ENCODE peak calls at places on chromosomes 2 and 18, in nine cellular contexts. One of them, this sample, is unnamed.

GRCh38 chr2:174787485-174788205 is 23.4 kb upstream of the CHRNA1 start:
- DNase-seq in GM10248: no peak
- DNase-seq in AG10803: peak
- DNase-seq in keratinocyte: no peak
- DNase-seq in GM20000: no peak
- DNase-seq in stomach: no peak
- DNase-seq in H9: peak
- DNase-seq in Calu3: no peak
- DNase-seq in body of pancreas: no peak
- DNase-seq in this sample: no peak

GRCh38 chr2:202009019-202009481 is 24.6 kb upstream of the FZD7 start:
- DNase-seq in GM20000: no peak
- DNase-seq in body of pancreas: no peak
- DNase-seq in stomach: no peak
- DNase-seq in GM10248: no peak
- DNase-seq in Calu3: no peak
- DNase-seq in AG10803: peak
- DNase-seq in H9: no peak
- DNase-seq in keratinocyte: no peak
- DNase-seq in this sample: no peak

GRCh38 chr2:39990335-39990734 is 211.3 kb upstream of the THUMPD2 start:
- DNase-seq in stomach: no peak
- DNase-seq in GM20000: no peak
- DNase-seq in AG10803: peak
- DNase-seq in keratinocyte: no peak
- DNase-seq in body of pancreas: no peak
- DNase-seq in Calu3: no peak
- DNase-seq in H9: no peak
- DNase-seq in GM10248: no peak
- DNase-seq in this sample: no peak

GRCh38 chr18:62556397-62556796 is 33.6 kb downstream of the ZCCHC2 start:
- DNase-seq in GM20000: no peak
- DNase-seq in keratinocyte: no peak
- DNase-seq in stomach: no peak
- DNase-seq in AG10803: no peak
- DNase-seq in body of pancreas: no peak
- DNase-seq in GM10248: no peak
- DNase-seq in H9: no peak
- DNase-seq in Calu3: no peak
- DNase-seq in this sample: no peak

GRCh38 chr2:207205173-207205957 is 39.6 kb upstream of the KLF7 start:
- DNase-seq in GM10248: no peak
- DNase-seq in GM20000: no peak
- DNase-seq in Calu3: no peak
- DNase-seq in body of pancreas: no peak
- DNase-seq in keratinocyte: no peak
- DNase-seq in AG10803: no peak
- DNase-seq in stomach: no peak
- DNase-seq in H9: no peak
- DNase-seq in this sample: no peak

GRCh38 chr2:54555318-54555837 is 99.3 kb downstream of the SPTBN1 start:
- DNase-seq in Calu3: peak
- DNase-seq in GM10248: no peak
- DNase-seq in keratinocyte: no peak
- DNase-seq in GM20000: no peak
- DNase-seq in body of pancreas: no peak
- DNase-seq in H9: no peak
- DNase-seq in AG10803: no peak
- DNase-seq in stomach: no peak
- DNase-seq in this sample: no peak

GRCh38 chr2:8027387-8027786 is 654.5 kb upstream of the ID2 start:
- DNase-seq in body of pancreas: no peak
- DNase-seq in stomach: no peak
- DNase-seq in GM20000: no peak
- DNase-seq in Calu3: no peak
- DNase-seq in GM10248: no peak
- DNase-seq in keratinocyte: no peak
- DNase-seq in H9: no peak
- DNase-seq in AG10803: no peak
- DNase-seq in this sample: no peak

GRCh38 chr18:41940506-41941215 is 14.4 kb upstream of the PIK3C3 start:
- DNase-seq in GM10248: no peak
- DNase-seq in keratinocyte: no peak
- DNase-seq in GM20000: no peak
- DNase-seq in stomach: no peak
- DNase-seq in body of pancreas: no peak
- DNase-seq in Calu3: peak
- DNase-seq in H9: peak
- DNase-seq in AG10803: peak
- DNase-seq in this sample: no peak

GRCh38 chr2:172551266-172551665 is 4.6 kb upstream of the PDK1 start:
- DNase-seq in H9: no peak
- DNase-seq in stomach: no peak
- DNase-seq in GM10248: no peak
- DNase-seq in keratinocyte: no peak
- DNase-seq in body of pancreas: no peak
- DNase-seq in GM20000: no peak
- DNase-seq in Calu3: no peak
- DNase-seq in AG10803: no peak
- DNase-seq in this sample: no peak

GRCh38 chr2:64750001-64750816 is 96.5 kb upstream of the SERTAD2 start:
- DNase-seq in keratinocyte: no peak
- DNase-seq in Calu3: peak
- DNase-seq in stomach: peak
- DNase-seq in body of pancreas: peak
- DNase-seq in GM10248: no peak
- DNase-seq in AG10803: peak
- DNase-seq in GM20000: no peak
- DNase-seq in H9: peak
- DNase-seq in this sample: peak

GRCh38 chr2:20471148-20471547 is 24.3 kb downstream of the RHOB start:
- DNase-seq in GM20000: no peak
- DNase-seq in keratinocyte: no peak
- DNase-seq in H9: no peak
- DNase-seq in Calu3: no peak
- DNase-seq in stomach: no peak
- DNase-seq in body of pancreas: no peak
- DNase-seq in AG10803: no peak
- DNase-seq in GM10248: no peak
- DNase-seq in this sample: no peak

GRCh38 chr18:68233043-68233442 is 481.9 kb downstream of the TMX3 start:
- DNase-seq in Calu3: no peak
- DNase-seq in body of pancreas: no peak
- DNase-seq in keratinocyte: no peak
- DNase-seq in GM10248: no peak
- DNase-seq in GM20000: no peak
- DNase-seq in H9: no peak
- DNase-seq in stomach: no peak
- DNase-seq in AG10803: no peak
- DNase-seq in this sample: no peak

GRCh38 chr2:24824966-24825882 is 32.0 kb downstream of the CENPO start:
- DNase-seq in stomach: peak
- DNase-seq in AG10803: no peak
- DNase-seq in keratinocyte: peak
- DNase-seq in H9: peak
- DNase-seq in GM20000: peak
- DNase-seq in GM10248: no peak
- DNase-seq in Calu3: peak
- DNase-seq in body of pancreas: no peak
- DNase-seq in this sample: no peak
- TF ChIP-seq CTCF in stomach: no peak
- TF ChIP-seq CTCF in AG10803: peak
- TF ChIP-seq CTCF in keratinocyte: peak
- TF ChIP-seq CTCF in H9: peak
- TF ChIP-seq CTCF in GM20000: peak
- TF ChIP-seq CTCF in GM10248: peak
- TF ChIP-seq CTCF in Calu3: peak
- TF ChIP-seq CTCF in body of pancreas: peak
- TF ChIP-seq CTCF in this sample: peak

DNA sequence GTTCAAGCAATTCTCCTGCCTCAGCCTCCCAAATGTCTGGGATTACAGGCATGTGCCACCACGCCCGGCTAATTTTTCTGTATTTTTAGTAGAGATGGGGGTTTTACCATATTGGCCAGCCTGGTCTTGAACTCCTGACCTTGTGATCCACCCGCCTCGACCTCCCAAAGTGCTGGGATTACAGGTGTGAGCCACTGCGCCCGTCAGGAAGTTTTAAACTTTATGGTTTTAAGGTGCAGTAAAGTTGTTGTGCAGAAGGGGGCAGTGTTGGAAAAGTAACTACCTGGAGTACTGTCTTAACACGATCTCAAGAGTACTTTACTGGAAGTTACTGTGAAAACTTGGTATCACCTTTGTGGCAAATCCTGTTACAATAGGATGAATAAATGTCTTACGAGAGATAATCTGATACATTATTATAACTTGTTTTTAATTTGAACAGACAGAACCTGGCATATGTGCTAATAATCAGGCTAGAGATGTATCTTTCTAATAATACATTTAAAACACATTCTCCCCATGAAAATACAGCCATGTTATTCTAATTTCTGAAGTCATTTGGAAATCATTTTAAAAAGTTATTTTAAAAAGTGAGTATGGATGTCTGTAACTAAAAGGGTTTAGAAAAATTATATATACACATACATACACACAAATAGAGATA is 10.8 kb downstream of the SPDYA start:
- DNase-seq in GM20000: peak
- DNase-seq in body of pancreas: peak
- DNase-seq in keratinocyte: peak
- DNase-seq in AG10803: peak
- DNase-seq in GM10248: peak
- DNase-seq in Calu3: peak
- DNase-seq in stomach: peak
- DNase-seq in H9: peak
- DNase-seq in this sample: peak
- TF ChIP-seq CTCF in GM20000: peak
- TF ChIP-seq CTCF in body of pancreas: peak
- TF ChIP-seq CTCF in keratinocyte: peak
- TF ChIP-seq CTCF in AG10803: peak
- TF ChIP-seq CTCF in GM10248: peak
- TF ChIP-seq CTCF in Calu3: peak
- TF ChIP-seq CTCF in stomach: peak
- TF ChIP-seq CTCF in H9: peak
- TF ChIP-seq CTCF in this sample: peak

GRCh38 chr18:22349966-22350365 is 67.7 kb downstream of the CTAGE1 start:
- DNase-seq in stomach: no peak
- DNase-seq in keratinocyte: no peak
- DNase-seq in GM10248: no peak
- DNase-seq in H9: no peak
- DNase-seq in GM20000: no peak
- DNase-seq in body of pancreas: no peak
- DNase-seq in Calu3: no peak
- DNase-seq in AG10803: no peak
- DNase-seq in this sample: no peak

GRCh38 chr18:22346968-22347611 is 70.6 kb downstream of the CTAGE1 start:
- DNase-seq in body of pancreas: peak
- DNase-seq in H9: peak
- DNase-seq in GM20000: peak
- DNase-seq in AG10803: peak
- DNase-seq in GM10248: no peak
- DNase-seq in Calu3: peak
- DNase-seq in stomach: peak
- DNase-seq in keratinocyte: no peak
- DNase-seq in this sample: peak

GRCh38 chr18:22347624-22348511 is 69.8 kb downstream of the CTAGE1 start:
- DNase-seq in keratinocyte: no peak
- DNase-seq in Calu3: peak
- DNase-seq in GM10248: no peak
- DNase-seq in stomach: no peak
- DNase-seq in body of pancreas: peak
- DNase-seq in GM20000: peak
- DNase-seq in AG10803: no peak
- DNase-seq in H9: peak
- DNase-seq in this sample: no peak

GRCh38 chr18:22349317-22349898 is 68.3 kb downstream of the CTAGE1 start:
- DNase-seq in GM10248: no peak
- DNase-seq in keratinocyte: no peak
- DNase-seq in Calu3: no peak
- DNase-seq in body of pancreas: no peak
- DNase-seq in GM20000: peak
- DNase-seq in H9: no peak
- DNase-seq in AG10803: no peak
- DNase-seq in stomach: no peak
- DNase-seq in this sample: peak

DNA sequence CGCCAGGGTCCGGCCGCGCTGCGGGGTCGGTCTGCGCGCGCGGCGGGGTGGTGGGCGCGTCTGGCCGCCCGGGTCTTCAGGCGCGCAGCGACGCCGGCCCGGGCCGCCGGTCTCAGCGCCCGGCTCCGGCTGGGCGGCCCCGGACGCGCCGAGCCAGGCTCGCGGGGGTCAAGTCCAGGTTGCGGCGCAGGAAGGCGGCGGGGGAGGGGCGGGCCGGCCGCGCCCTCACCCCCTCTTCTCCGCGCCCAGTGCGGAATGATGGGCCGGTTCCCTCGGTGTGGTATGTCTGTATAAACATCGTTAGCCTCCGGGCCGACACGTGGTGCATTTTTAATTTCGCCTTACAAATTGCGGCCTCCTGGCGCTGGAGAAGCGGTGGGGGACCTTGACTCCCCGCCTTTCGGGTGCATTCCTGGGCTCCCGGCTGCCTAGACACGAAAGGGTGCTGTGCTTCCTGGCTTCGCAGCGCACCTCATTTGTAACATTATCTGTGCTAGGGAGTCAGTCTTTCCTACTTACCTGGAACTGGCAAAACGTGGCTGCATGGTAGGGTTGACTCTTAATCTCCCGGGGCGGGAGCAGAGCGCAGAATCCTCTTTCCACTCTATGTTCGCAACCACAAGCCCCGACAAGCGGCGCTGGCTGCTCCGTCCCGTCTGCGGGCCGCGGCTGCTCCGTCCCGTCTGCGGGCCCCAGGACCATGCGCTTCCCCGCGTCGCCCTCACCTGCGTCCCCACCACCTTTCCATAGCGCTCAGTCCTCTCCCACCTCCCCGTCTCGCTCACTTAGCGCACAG is 69.0 kb downstream of the CTAGE1 start:
- DNase-seq in stomach: peak
- DNase-seq in GM20000: peak
- DNase-seq in body of pancreas: peak
- DNase-seq in Calu3: peak
- DNase-seq in GM10248: no peak
- DNase-seq in H9: peak
- DNase-seq in keratinocyte: peak
- DNase-seq in AG10803: peak
- DNase-seq in this sample: peak
- TF ChIP-seq CTCF in stomach: no peak
- TF ChIP-seq CTCF in GM20000: no peak
- TF ChIP-seq CTCF in body of pancreas: no peak
- TF ChIP-seq CTCF in Calu3: no peak
- TF ChIP-seq CTCF in GM10248: no peak
- TF ChIP-seq CTCF in H9: no peak
- TF ChIP-seq CTCF in keratinocyte: no peak
- TF ChIP-seq CTCF in AG10803: no peak
- TF ChIP-seq CTCF in this sample: no peak

DNA sequence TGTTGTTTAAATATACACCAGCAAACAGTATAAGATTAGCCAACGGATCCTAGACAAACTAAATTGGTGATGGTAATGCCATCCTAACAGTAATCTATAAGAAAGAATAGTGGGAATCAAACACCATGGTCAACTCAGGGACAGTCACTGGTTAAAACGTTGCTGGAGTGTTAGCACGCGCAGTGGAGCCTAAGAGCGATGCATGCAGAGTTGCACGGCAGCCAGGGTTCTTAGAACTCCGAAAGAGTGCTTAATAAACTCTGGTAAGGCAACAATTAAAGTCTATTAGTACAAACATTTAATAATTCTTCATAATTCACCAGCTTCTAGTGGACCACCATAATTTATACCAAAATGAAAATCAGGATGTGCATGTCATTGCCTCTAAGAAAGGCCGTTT is 22.2 kb downstream of the LANCL1 start:
- DNase-seq in GM10248: no peak
- DNase-seq in keratinocyte: no peak
- DNase-seq in body of pancreas: no peak
- DNase-seq in GM20000: no peak
- DNase-seq in Calu3: no peak
- DNase-seq in H9: no peak
- DNase-seq in AG10803: no peak
- DNase-seq in stomach: no peak
- DNase-seq in this sample: no peak
- TF ChIP-seq CTCF in GM10248: no peak
- TF ChIP-seq CTCF in keratinocyte: no peak
- TF ChIP-seq CTCF in body of pancreas: no peak
- TF ChIP-seq CTCF in GM20000: no peak
- TF ChIP-seq CTCF in Calu3: no peak
- TF ChIP-seq CTCF in H9: no peak
- TF ChIP-seq CTCF in AG10803: no peak
- TF ChIP-seq CTCF in stomach: no peak
- TF ChIP-seq CTCF in this sample: no peak

This sample was measured in nephron progenitor cell.